ENCODE peak calls at places on chromosomes 7 and 10, in seven cellular contexts. One of them, this sample, is unnamed.

GRCh38 chr10:67306588-67307205 is 380.9 kb downstream of the LRRTM3 start:
- DNase-seq in nucleus accumbens: no peak
- DNase-seq in NCI-H69: peak
- DNase-seq in EH: peak
- DNase-seq in cardiac muscle cell: peak
- DNase-seq in GM23338: peak
- DNase-seq in MCF 10A: peak
- DNase-seq in this sample: no peak

GRCh38 chr10:124917168-124917938 is 24.6 kb upstream of the ZRANB1 start:
- DNase-seq in NCI-H69: peak
- DNase-seq in MCF 10A: peak
- DNase-seq in nucleus accumbens: peak
- DNase-seq in GM23338: peak
- DNase-seq in EH: peak
- DNase-seq in cardiac muscle cell: peak
- DNase-seq in this sample: peak

GRCh38 chr10:90641731-90642130 is 216.1 kb downstream of the HTR7 start:
- DNase-seq in cardiac muscle cell: no peak
- DNase-seq in NCI-H69: no peak
- DNase-seq in GM23338: no peak
- DNase-seq in nucleus accumbens: no peak
- DNase-seq in MCF 10A: no peak
- DNase-seq in EH: no peak
- DNase-seq in this sample: no peak

GRCh38 chr7:66859794-66860645 is 61.0 kb upstream of the TMEM248 start:
- DNase-seq in MCF 10A: no peak
- DNase-seq in cardiac muscle cell: peak
- DNase-seq in GM23338: peak
- DNase-seq in EH: no peak
- DNase-seq in NCI-H69: peak
- DNase-seq in nucleus accumbens: peak
- DNase-seq in this sample: peak

GRCh38 chr10:118799779-118800178 is 45.0 kb upstream of the CACUL1 start:
- DNase-seq in nucleus accumbens: no peak
- DNase-seq in EH: peak
- DNase-seq in cardiac muscle cell: no peak
- DNase-seq in GM23338: no peak
- DNase-seq in MCF 10A: peak
- DNase-seq in NCI-H69: peak
- DNase-seq in this sample: no peak

GRCh38 chr7:106883627-106884026 is 18.5 kb downstream of the PIK3CG start:
- DNase-seq in NCI-H69: no peak
- DNase-seq in nucleus accumbens: no peak
- DNase-seq in MCF 10A: no peak
- DNase-seq in EH: no peak
- DNase-seq in cardiac muscle cell: no peak
- DNase-seq in GM23338: no peak
- DNase-seq in this sample: no peak

GRCh38 chr10:125014086-125014830 is 72.3 kb downstream of the ZRANB1 start:
- DNase-seq in MCF 10A: no peak
- DNase-seq in cardiac muscle cell: no peak
- DNase-seq in nucleus accumbens: no peak
- DNase-seq in NCI-H69: no peak
- DNase-seq in EH: no peak
- DNase-seq in GM23338: no peak
- DNase-seq in this sample: no peak

GRCh38 chr7:138979988-138980574 is 1.1 kb downstream of the KIAA1549 start:
- DNase-seq in nucleus accumbens: no peak
- DNase-seq in cardiac muscle cell: peak
- DNase-seq in EH: peak
- DNase-seq in MCF 10A: no peak
- DNase-seq in GM23338: no peak
- DNase-seq in NCI-H69: peak
- DNase-seq in this sample: no peak

GRCh38 chr7:2199528-2199927 is 33.2 kb downstream of the MAD1L1 start:
- DNase-seq in cardiac muscle cell: no peak
- DNase-seq in MCF 10A: no peak
- DNase-seq in EH: no peak
- DNase-seq in nucleus accumbens: no peak
- DNase-seq in GM23338: no peak
- DNase-seq in NCI-H69: no peak
- DNase-seq in this sample: no peak

GRCh38 chr10:117539903-117540639 is 2.5 kb upstream of the EMX2 start:
- DNase-seq in GM23338: no peak
- DNase-seq in EH: no peak
- DNase-seq in cardiac muscle cell: no peak
- DNase-seq in NCI-H69: peak
- DNase-seq in MCF 10A: no peak
- DNase-seq in nucleus accumbens: no peak
- DNase-seq in this sample: no peak

GRCh38 chr10:46282460-46283216 is 4.2 kb upstream of the ANTXRL start:
- DNase-seq in nucleus accumbens: peak
- DNase-seq in NCI-H69: peak
- DNase-seq in MCF 10A: peak
- DNase-seq in EH: peak
- DNase-seq in cardiac muscle cell: peak
- DNase-seq in GM23338: peak
- DNase-seq in this sample: peak

GRCh38 chr10:132657737-132658136 is 120.2 kb downstream of the INPP5A start:
- DNase-seq in GM23338: no peak
- DNase-seq in nucleus accumbens: no peak
- DNase-seq in cardiac muscle cell: no peak
- DNase-seq in EH: no peak
- DNase-seq in MCF 10A: no peak
- DNase-seq in NCI-H69: no peak
- DNase-seq in this sample: no peak

GRCh38 chr7:80273327-80273726 is 138.7 kb downstream of the GNAI1 start:
- DNase-seq in NCI-H69: peak
- DNase-seq in GM23338: no peak
- DNase-seq in MCF 10A: peak
- DNase-seq in cardiac muscle cell: no peak
- DNase-seq in nucleus accumbens: no peak
- DNase-seq in EH: peak
- DNase-seq in this sample: no peak

GRCh38 chr7:73899731-73900142 is 38.8 kb downstream of the TMEM270 start:
- DNase-seq in cardiac muscle cell: no peak
- DNase-seq in MCF 10A: peak
- DNase-seq in GM23338: no peak
- DNase-seq in EH: peak
- DNase-seq in NCI-H69: peak
- DNase-seq in nucleus accumbens: no peak
- DNase-seq in this sample: no peak

GRCh38 chr10:68602434-68602833 is 42.3 kb downstream of the TET1 start:
- DNase-seq in cardiac muscle cell: no peak
- DNase-seq in NCI-H69: peak
- DNase-seq in nucleus accumbens: no peak
- DNase-seq in EH: no peak
- DNase-seq in MCF 10A: no peak
- DNase-seq in GM23338: no peak
- DNase-seq in this sample: no peak

GRCh38 chr7:77316219-77316978 is 99.8 kb downstream of the GSAP start:
- DNase-seq in cardiac muscle cell: no peak
- DNase-seq in nucleus accumbens: no peak
- DNase-seq in GM23338: no peak
- DNase-seq in EH: no peak
- DNase-seq in MCF 10A: no peak
- DNase-seq in NCI-H69: no peak
- DNase-seq in this sample: no peak

GRCh38 chr7:3238525-3239210 is 62.4 kb upstream of the SDK1 start:
- DNase-seq in EH: no peak
- DNase-seq in GM23338: no peak
- DNase-seq in NCI-H69: no peak
- DNase-seq in cardiac muscle cell: no peak
- DNase-seq in nucleus accumbens: no peak
- DNase-seq in MCF 10A: no peak
- DNase-seq in this sample: no peak

GRCh38 chr7:139560678-139561077 is 37.2 kb downstream of the CLEC2L start:
- DNase-seq in MCF 10A: no peak
- DNase-seq in cardiac muscle cell: no peak
- DNase-seq in EH: no peak
- DNase-seq in GM23338: no peak
- DNase-seq in nucleus accumbens: no peak
- DNase-seq in NCI-H69: peak
- DNase-seq in this sample: no peak

GRCh38 chr10:70666960-70667798 is 5.1 kb upstream of the ADAMTS14 start:
- DNase-seq in cardiac muscle cell: no peak
- DNase-seq in GM23338: no peak
- DNase-seq in nucleus accumbens: no peak
- DNase-seq in NCI-H69: no peak
- DNase-seq in MCF 10A: no peak
- DNase-seq in EH: no peak
- DNase-seq in this sample: no peak

GRCh38 chr7:47478926-47479791 is 102.8 kb downstream of the TNS3 start:
- DNase-seq in EH: no peak
- DNase-seq in cardiac muscle cell: no peak
- DNase-seq in nucleus accumbens: no peak
- DNase-seq in GM23338: no peak
- DNase-seq in NCI-H69: peak
- DNase-seq in MCF 10A: no peak
- DNase-seq in this sample: no peak

GRCh38 chr10:83592337-83592935 is 546.9 kb upstream of the GHITM start:
- DNase-seq in EH: no peak
- DNase-seq in MCF 10A: peak
- DNase-seq in cardiac muscle cell: no peak
- DNase-seq in nucleus accumbens: no peak
- DNase-seq in NCI-H69: no peak
- DNase-seq in GM23338: no peak
- DNase-seq in this sample: no peak

GRCh38 chr10:126049741-126050140 is 153.4 kb downstream of the FANK1 start:
- DNase-seq in NCI-H69: no peak
- DNase-seq in MCF 10A: no peak
- DNase-seq in EH: peak
- DNase-seq in nucleus accumbens: no peak
- DNase-seq in GM23338: no peak
- DNase-seq in cardiac muscle cell: peak
- DNase-seq in this sample: peak

GRCh38 chr7:32191296-32191695 is 121.1 kb upstream of the PDE1C start:
- DNase-seq in GM23338: no peak
- DNase-seq in EH: no peak
- DNase-seq in cardiac muscle cell: no peak
- DNase-seq in nucleus accumbens: no peak
- DNase-seq in NCI-H69: no peak
- DNase-seq in MCF 10A: no peak
- DNase-seq in this sample: no peak

GRCh38 chr7:38141187-38141586 is 36.9 kb upstream of the STARD3NL start:
- DNase-seq in EH: no peak
- DNase-seq in nucleus accumbens: no peak
- DNase-seq in GM23338: no peak
- DNase-seq in MCF 10A: no peak
- DNase-seq in cardiac muscle cell: no peak
- DNase-seq in NCI-H69: no peak
- DNase-seq in this sample: no peak

GRCh38 chr7:11193888-11194287 is 220.2 kb downstream of the PHF14 start:
- DNase-seq in MCF 10A: no peak
- DNase-seq in nucleus accumbens: no peak
- DNase-seq in NCI-H69: peak
- DNase-seq in EH: no peak
- DNase-seq in cardiac muscle cell: no peak
- DNase-seq in GM23338: no peak
- DNase-seq in this sample: no peak

GRCh38 chr7:17523813-17524741 is 225.6 kb downstream of the AHR start:
- DNase-seq in nucleus accumbens: no peak
- DNase-seq in NCI-H69: peak
- DNase-seq in cardiac muscle cell: no peak
- DNase-seq in GM23338: peak
- DNase-seq in EH: peak
- DNase-seq in MCF 10A: peak
- DNase-seq in this sample: no peak

GRCh38 chr10:69124558-69125121 is 662 bp downstream of the VPS26A start:
- DNase-seq in NCI-H69: peak
- DNase-seq in GM23338: peak
- DNase-seq in MCF 10A: peak
- DNase-seq in cardiac muscle cell: peak
- DNase-seq in EH: peak
- DNase-seq in nucleus accumbens: peak
- DNase-seq in this sample: peak

GRCh38 chr10:127299956-127300689 is 103.7 kb upstream of the INSYN2A start:
- DNase-seq in GM23338: no peak
- DNase-seq in nucleus accumbens: no peak
- DNase-seq in NCI-H69: no peak
- DNase-seq in EH: no peak
- DNase-seq in cardiac muscle cell: no peak
- DNase-seq in MCF 10A: no peak
- DNase-seq in this sample: no peak

GRCh38 chr10:3467052-3467906 is 294.7 kb upstream of the PITRM1 start:
- DNase-seq in nucleus accumbens: no peak
- DNase-seq in GM23338: peak
- DNase-seq in MCF 10A: peak
- DNase-seq in EH: peak
- DNase-seq in NCI-H69: no peak
- DNase-seq in cardiac muscle cell: no peak
- DNase-seq in this sample: no peak

GRCh38 chr10:132133005-132133404 is 53.7 kb upstream of the DPYSL4 start:
- DNase-seq in NCI-H69: no peak
- DNase-seq in nucleus accumbens: peak
- DNase-seq in EH: peak
- DNase-seq in MCF 10A: no peak
- DNase-seq in GM23338: no peak
- DNase-seq in cardiac muscle cell: no peak
- DNase-seq in this sample: peak

This sample was measured in occipital lobe.